ENCODE peak calls at places on chromosomes 2 and 18, in four cellular contexts. K is HCT116; G is CD8-positive, alpha-beta memory T cell; N is CD4-positive, alpha-beta memory T cell. I is an unnamed sample.

GRCh38 chr2:228649876-228650275 is 468.4 kb upstream of the SPHKAP start:
- DNase-seq in K (no peak), G (no peak), N (no peak), I (no peak)

GRCh38 chr2:111113838-111114237 is 6.9 kb upstream of the BCL2L11 start:
- DNase-seq in K (no peak), G (no peak), N (no peak), I (no peak)

GRCh38 chr2:225842939-225843338 is 443.4 kb downstream of the NYAP2 start:
- DNase-seq in K (no peak), G (no peak), N (no peak), I (no peak)

GRCh38 chr2:84527137-84528129 is 11.1 kb downstream of the DNAH6 start:
- DNase-seq in K (no peak), G (no peak), N (no peak), I (no peak)

GRCh38 chr18:6315556-6316331 is 99.0 kb downstream of the L3MBTL4 start:
- DNase-seq in K (no peak), G (no peak), N (no peak), I (no peak)

GRCh38 chr2:25251461-25252273 is 83.3 kb upstream of the POMC start:
- DNase-seq in K (no peak), G (peak; percentile 27), N (peak; percentile 37), I (peak; percentile 10)

GRCh38 chr18:54608008-54608642 is 17.1 kb downstream of the DYNAP start:
- DNase-seq in K (no peak), G (no peak), N (no peak), I (no peak)

GRCh38 chr2:235945608-235946140 is 222.5 kb downstream of the GBX2 start:
- DNase-seq in K (no peak), G (no peak), N (peak; percentile 30), I (no peak)

GRCh38 chr2:216066255-216066654 is 15.4 kb downstream of the PECR start:
- DNase-seq in K (no peak), G (no peak), N (no peak), I (no peak)

GRCh38 chr2:88601302-88601701 is 26.0 kb downstream of the EIF2AK3 start:
- DNase-seq in K (no peak), G (no peak), N (no peak), I (no peak)

GRCh38 chr2:64485961-64486360 is 32.0 kb downstream of the LGALSL start:
- DNase-seq in K (no peak), G (no peak), N (no peak), I (no peak)

GRCh38 chr18:50866765-50867164 is 12.2 kb upstream of the ME2 start:
- DNase-seq in K (no peak), G (no peak), N (no peak), I (peak; percentile 8)

GRCh38 chr18:57015036-57015805 is 131.7 kb upstream of the BOD1L2 start:
- DNase-seq in K (no peak), G (no peak), N (no peak), I (no peak)

GRCh38 chr18:46615720-46616119 is 41.3 kb downstream of the LOXHD1 start:
- DNase-seq in K (no peak), G (no peak), N (no peak), I (no peak)

GRCh38 chr2:65863713-65864112 is 431.3 kb upstream of the SPRED2 start:
- DNase-seq in K (no peak), G (no peak), N (no peak), I (no peak)

GRCh38 chr2:233287871-233288270 is 19.7 kb upstream of the SAG start:
- DNase-seq in K (no peak), G (no peak), N (no peak), I (no peak)

GRCh38 chr2:233285921-233286320 is 21.7 kb upstream of the SAG start:
- DNase-seq in K (no peak), G (no peak), N (no peak), I (no peak)

GRCh38 chr2:233289590-233290424 is 17.8 kb upstream of the SAG start:
- DNase-seq in K (no peak), G (no peak), N (no peak), I (no peak)

GRCh38 chr2:233288663-233289062 is 19.0 kb upstream of the SAG start:
- DNase-seq in K (no peak), G (no peak), N (no peak), I (no peak)

GRCh38 chr2:233290446-233290845 is 17.2 kb upstream of the SAG start:
- DNase-seq in K (no peak), G (no peak), N (no peak), I (no peak)
- H3K36me3 ChIP-seq in K (peaks cover 51% of the 10 kb centered on the region), G (peaks cover 88% of the 10 kb centered on the region), N (peaks cover 93% of the 10 kb centered on the region), I (peaks cover 94% of the 10 kb centered on the region)

GRCh38 chr18:7414459-7414858 is 152.7 kb upstream of the PTPRM start:
- DNase-seq in K (no peak), G (no peak), N (no peak), I (no peak)
- H3K27ac ChIP-seq in K (no peak overlapping the region), G (no peak overlapping the region), N (no peak overlapping the region), I (no peak overlapping the region)

GRCh38 chr18:70627100-70627802 is 338.4 kb downstream of the SOCS6 start:
- DNase-seq in K (no peak), G (no peak), N (no peak), I (no peak)

GRCh38 chr18:70623106-70623505 is 334.3 kb downstream of the SOCS6 start:
- DNase-seq in K (no peak), G (no peak), N (no peak), I (no peak)

GRCh38 chr18:70620837-70621612 is 332.2 kb downstream of the SOCS6 start:
- DNase-seq in K (no peak), G (no peak), N (no peak), I (peak; percentile 16)

DNA sequence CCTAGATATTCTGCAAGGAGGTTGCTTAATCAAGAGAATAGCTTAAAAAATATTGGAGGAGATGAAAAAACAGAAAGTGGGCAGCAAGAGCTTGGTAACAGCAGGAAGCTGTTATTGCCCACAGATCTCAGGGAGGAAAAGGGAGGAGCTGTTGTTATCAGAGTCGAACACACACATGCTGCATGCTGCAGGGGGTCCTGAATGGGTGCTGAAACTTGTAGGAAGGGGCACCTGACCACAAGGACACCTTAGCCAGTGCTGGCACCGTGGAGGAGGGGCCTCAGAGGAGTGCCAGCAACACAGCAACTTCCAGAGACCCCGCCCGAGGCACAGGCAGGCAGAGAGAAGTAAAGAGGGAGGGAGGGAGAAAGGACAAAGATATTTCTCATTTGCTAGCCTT is 332.9 kb downstream of the SOCS6 start:
- DNase-seq in K (no peak), G (no peak), N (peak; percentile 33), I (peak; percentile 37)
- H3K4me3 ChIP-seq in K (no peak overlapping the region), G (peak overlapping the region; percentile 51), N (no peak overlapping the region), I (peak overlapping the region; percentile 42)

GRCh38 chr2:112290638-112291037 is 15.2 kb downstream of the ZC3H6 start:
- DNase-seq in K (no peak), G (no peak), N (no peak), I (no peak)

GRCh38 chr2:112293636-112294401 is 18.4 kb downstream of the ZC3H6 start:
- DNase-seq in K (no peak), G (no peak), N (no peak), I (no peak)

DNA sequence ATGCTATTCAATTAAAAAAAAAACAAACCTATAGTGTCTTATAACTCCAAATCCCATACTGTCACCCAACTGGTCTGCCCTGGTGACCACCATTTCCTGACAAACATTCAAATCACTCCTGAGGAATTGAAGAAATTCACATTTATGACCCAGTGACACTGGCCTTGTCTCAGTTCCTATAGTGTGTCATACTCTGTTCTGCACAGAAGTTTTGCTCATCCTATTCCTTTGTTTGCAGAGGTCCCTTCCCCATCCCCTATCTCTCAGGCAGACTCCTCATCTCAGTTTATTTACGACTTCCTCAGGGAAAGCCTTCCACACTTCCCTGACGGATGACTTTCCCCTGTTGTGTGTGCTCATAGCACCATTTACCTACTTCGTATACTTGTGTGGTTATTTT is 14.7 kb downstream of the ZC3H6 start:
- DNase-seq in K (no peak), G (no peak), N (no peak), I (no peak)
- H3K36me3 ChIP-seq in K (no peaks in the 10 kb centered on the region), G (no peaks in the 10 kb centered on the region), N (no peaks in the 10 kb centered on the region), I (no peaks in the 10 kb centered on the region)

DNA sequence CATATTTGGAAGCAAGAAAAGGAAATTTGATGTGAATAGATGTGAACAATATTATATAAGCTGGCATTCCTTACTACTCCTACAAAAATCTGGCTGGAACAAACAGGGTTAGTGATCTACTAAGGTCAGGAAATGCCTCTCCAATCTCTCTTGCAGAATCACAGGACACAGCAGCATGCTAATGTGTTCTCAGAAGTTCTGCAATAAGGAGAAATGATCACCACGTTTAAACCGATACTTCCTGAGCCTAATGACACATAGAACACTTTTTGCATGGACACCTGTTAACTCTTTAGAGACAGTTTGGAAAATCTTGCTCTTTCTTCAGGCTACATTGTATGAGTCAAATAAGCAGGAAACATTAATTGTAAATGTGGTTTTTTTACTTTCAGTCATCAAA is 89.6 kb upstream of the MAP3K20 start:
- DNase-seq in K (no peak), G (no peak), N (no peak), I (peak; percentile 29)
- H3K27ac ChIP-seq in K (no peak overlapping the region), G (no peak overlapping the region), N (no peak overlapping the region), I (no peak overlapping the region)

DNA sequence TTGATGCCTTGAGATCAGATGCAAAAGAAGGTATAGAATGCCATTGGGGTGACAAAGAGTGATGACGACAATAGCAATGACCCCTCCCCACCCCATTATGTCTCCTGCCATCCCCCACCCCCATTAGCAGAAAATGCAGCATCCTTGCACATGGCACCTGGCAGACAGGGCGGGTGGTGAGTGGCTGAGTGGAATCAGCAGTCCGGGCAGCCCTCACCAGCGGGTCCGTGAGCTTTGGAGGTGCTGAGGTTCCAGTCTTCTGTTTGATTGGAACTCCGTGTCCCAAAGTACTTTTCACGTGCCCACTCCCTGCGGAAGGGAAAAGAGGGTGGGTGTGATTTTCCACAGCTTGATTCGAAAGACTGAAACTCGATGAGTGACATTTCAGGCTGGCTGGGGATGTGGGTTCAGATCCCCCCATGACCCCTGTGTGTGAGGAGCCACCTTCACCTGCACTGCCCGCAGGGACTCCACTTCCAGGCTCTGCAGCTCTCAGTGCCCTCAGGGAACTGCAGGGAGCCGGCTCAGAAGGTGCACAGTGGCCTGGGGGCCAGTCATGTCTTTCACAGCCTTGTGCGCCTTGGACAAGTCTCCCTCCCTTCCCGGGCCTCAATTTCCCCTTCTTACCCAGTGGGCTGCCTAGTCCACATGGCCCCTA is 130.9 kb downstream of the GLI2 start:
- DNase-seq in K (no peak), G (no peak), N (no peak), I (no peak)
- H3K4me3 ChIP-seq in K (no peak overlapping the region), G (no peak overlapping the region), N (no peak overlapping the region), I (no peak overlapping the region)

DNA sequence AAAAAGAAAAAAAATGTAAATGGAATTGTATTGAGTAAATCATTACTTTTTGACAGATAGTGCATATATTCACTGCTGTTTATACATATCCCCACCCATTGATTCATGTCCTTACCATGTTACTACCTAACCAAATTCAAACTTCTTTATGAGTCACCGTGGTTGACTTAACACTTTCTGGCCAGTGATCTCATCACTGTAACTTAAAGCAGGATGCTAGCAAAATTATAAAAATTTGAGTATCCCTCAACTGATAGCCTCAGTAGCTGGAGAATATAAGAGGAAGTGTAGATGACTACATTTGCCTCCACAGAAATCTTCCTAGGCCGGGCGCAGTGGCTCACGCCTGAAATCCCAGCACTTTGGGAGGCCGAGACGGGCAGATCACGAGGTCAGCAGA is 13.4 kb downstream of the CNOT9 start:
- DNase-seq in K (no peak), G (no peak), N (no peak), I (peak; percentile 35)
- H3K36me3 ChIP-seq in K (peaks cover 27% of the 10 kb centered on the region), G (peaks cover 44% of the 10 kb centered on the region), N (peaks cover 35% of the 10 kb centered on the region), I (peaks cover 55% of the 10 kb centered on the region)

DNA sequence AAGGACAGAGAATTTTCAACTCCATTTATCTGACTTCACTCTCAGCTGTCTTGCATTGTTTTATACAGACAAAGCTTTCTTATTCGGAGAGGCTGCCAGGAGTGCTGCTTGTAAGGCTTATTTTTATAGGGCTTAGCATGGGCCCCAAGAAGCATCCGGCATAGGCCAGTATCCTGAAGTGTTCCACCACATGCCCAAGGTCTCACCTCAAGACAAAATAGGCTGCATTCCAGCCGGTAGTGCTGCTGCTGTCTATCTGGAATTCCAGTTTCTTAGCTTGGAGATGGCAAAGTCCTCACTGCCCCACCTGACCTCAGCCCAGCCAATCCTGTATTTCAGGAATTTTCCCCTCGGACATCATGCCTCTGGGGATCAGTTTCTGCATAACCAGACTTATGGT is 47.6 kb upstream of the MCFD2 start:
- DNase-seq in K (no peak), G (no peak), N (no peak), I (no peak)
- H3K27ac ChIP-seq in K (no peak overlapping the region), G (no peak overlapping the region), N (no peak overlapping the region), I (no peak overlapping the region)

I was measured in CD4-positive, CD25-positive, alpha-beta regulatory T cell.